ENCODE peak calls at places on chromosomes 2 and 18, in seven cellular contexts. One of them, this sample, is unnamed.

GRCh38 chr2:128395640-128396499 is 77.2 kb upstream of the HS6ST1 start:
- DNase-seq in kidney epithelial cell: peak
- DNase-seq in prostate gland: no peak
- DNase-seq in Peyer's patch: peak
- DNase-seq in fibroblast of lung: no peak
- DNase-seq in astrocyte of the cerebellum: no peak
- DNase-seq in DND-41: no peak
- DNase-seq in this sample: no peak

GRCh38 chr18:78672862-78673446 is 306.7 kb upstream of the SALL3 start:
- DNase-seq in kidney epithelial cell: no peak
- DNase-seq in astrocyte of the cerebellum: no peak
- DNase-seq in prostate gland: no peak
- DNase-seq in Peyer's patch: no peak
- DNase-seq in fibroblast of lung: no peak
- DNase-seq in DND-41: no peak
- DNase-seq in this sample: no peak

GRCh38 chr2:113754160-113754559 is 2.3 kb downstream of the SLC35F5 start:
- DNase-seq in fibroblast of lung: no peak
- DNase-seq in Peyer's patch: no peak
- DNase-seq in astrocyte of the cerebellum: no peak
- DNase-seq in DND-41: no peak
- DNase-seq in kidney epithelial cell: no peak
- DNase-seq in prostate gland: no peak
- DNase-seq in this sample: no peak

GRCh38 chr2:50344509-50345106 is 687.3 kb downstream of the NRXN1 start:
- DNase-seq in Peyer's patch: no peak
- DNase-seq in fibroblast of lung: no peak
- DNase-seq in DND-41: no peak
- DNase-seq in astrocyte of the cerebellum: no peak
- DNase-seq in kidney epithelial cell: no peak
- DNase-seq in prostate gland: no peak
- DNase-seq in this sample: no peak

GRCh38 chr18:28176674-28176932 is 327 bp downstream of the CDH2 start:
- DNase-seq in kidney epithelial cell: no peak
- DNase-seq in astrocyte of the cerebellum: no peak
- DNase-seq in Peyer's patch: no peak
- DNase-seq in fibroblast of lung: no peak
- DNase-seq in prostate gland: no peak
- DNase-seq in DND-41: no peak
- DNase-seq in this sample: no peak

GRCh38 chr2:109374548-109375130 is 239.1 kb downstream of the SEPTIN10 start:
- DNase-seq in prostate gland: no peak
- DNase-seq in astrocyte of the cerebellum: no peak
- DNase-seq in Peyer's patch: peak
- DNase-seq in fibroblast of lung: no peak
- DNase-seq in kidney epithelial cell: no peak
- DNase-seq in DND-41: no peak
- DNase-seq in this sample: no peak

GRCh38 chr2:9658972-9659371 is 28.2 kb upstream of the YWHAQ start:
- DNase-seq in prostate gland: no peak
- DNase-seq in Peyer's patch: no peak
- DNase-seq in astrocyte of the cerebellum: no peak
- DNase-seq in DND-41: no peak
- DNase-seq in fibroblast of lung: peak
- DNase-seq in kidney epithelial cell: peak
- DNase-seq in this sample: no peak

GRCh38 chr2:36507408-36507812 is 90.6 kb downstream of the FEZ2 start:
- DNase-seq in prostate gland: peak
- DNase-seq in astrocyte of the cerebellum: peak
- DNase-seq in Peyer's patch: peak
- DNase-seq in fibroblast of lung: peak
- DNase-seq in DND-41: peak
- DNase-seq in kidney epithelial cell: no peak
- DNase-seq in this sample: peak

GRCh38 chr18:55405655-55406373 is 182.2 kb downstream of the TCF4 start:
- DNase-seq in kidney epithelial cell: peak
- DNase-seq in prostate gland: peak
- DNase-seq in DND-41: no peak
- DNase-seq in Peyer's patch: peak
- DNase-seq in astrocyte of the cerebellum: peak
- DNase-seq in fibroblast of lung: peak
- DNase-seq in this sample: no peak

GRCh38 chr2:128489580-128490273 is 171.1 kb upstream of the HS6ST1 start:
- DNase-seq in prostate gland: no peak
- DNase-seq in fibroblast of lung: no peak
- DNase-seq in kidney epithelial cell: no peak
- DNase-seq in DND-41: no peak
- DNase-seq in astrocyte of the cerebellum: no peak
- DNase-seq in Peyer's patch: no peak
- DNase-seq in this sample: no peak

GRCh38 chr2:109084341-109084740 is 44.7 kb upstream of the SH3RF3 start:
- DNase-seq in Peyer's patch: peak
- DNase-seq in astrocyte of the cerebellum: no peak
- DNase-seq in kidney epithelial cell: no peak
- DNase-seq in DND-41: no peak
- DNase-seq in fibroblast of lung: no peak
- DNase-seq in prostate gland: no peak
- DNase-seq in this sample: no peak

GRCh38 chr2:177731384-177731783 is 338.8 kb downstream of the AGPS start:
- DNase-seq in DND-41: peak
- DNase-seq in fibroblast of lung: no peak
- DNase-seq in Peyer's patch: no peak
- DNase-seq in astrocyte of the cerebellum: no peak
- DNase-seq in prostate gland: no peak
- DNase-seq in kidney epithelial cell: no peak
- DNase-seq in this sample: no peak

GRCh38 chr18:13381907-13382682 is 163.5 kb downstream of the LDLRAD4 start:
- DNase-seq in Peyer's patch: peak
- DNase-seq in fibroblast of lung: peak
- DNase-seq in DND-41: no peak
- DNase-seq in kidney epithelial cell: peak
- DNase-seq in prostate gland: peak
- DNase-seq in astrocyte of the cerebellum: no peak
- DNase-seq in this sample: no peak

GRCh38 chr2:176079285-176079830 is 4.4 kb downstream of the EVX2 start:
- DNase-seq in Peyer's patch: no peak
- DNase-seq in DND-41: no peak
- DNase-seq in astrocyte of the cerebellum: no peak
- DNase-seq in prostate gland: no peak
- DNase-seq in fibroblast of lung: no peak
- DNase-seq in kidney epithelial cell: no peak
- DNase-seq in this sample: no peak

GRCh38 chr2:64831134-64831976 is 157.8 kb upstream of the SLC1A4 start:
- DNase-seq in kidney epithelial cell: peak
- DNase-seq in astrocyte of the cerebellum: no peak
- DNase-seq in fibroblast of lung: peak
- DNase-seq in Peyer's patch: peak
- DNase-seq in prostate gland: peak
- DNase-seq in DND-41: peak
- DNase-seq in this sample: peak

GRCh38 chr18:78638889-78639596 is 340.6 kb upstream of the SALL3 start:
- DNase-seq in Peyer's patch: no peak
- DNase-seq in astrocyte of the cerebellum: no peak
- DNase-seq in kidney epithelial cell: no peak
- DNase-seq in DND-41: no peak
- DNase-seq in prostate gland: peak
- DNase-seq in fibroblast of lung: no peak
- DNase-seq in this sample: peak

GRCh38 chr2:198807131-198807530 is 650.6 kb downstream of the SATB2 start:
- DNase-seq in DND-41: no peak
- DNase-seq in astrocyte of the cerebellum: peak
- DNase-seq in Peyer's patch: no peak
- DNase-seq in kidney epithelial cell: no peak
- DNase-seq in fibroblast of lung: peak
- DNase-seq in prostate gland: no peak
- DNase-seq in this sample: no peak

GRCh38 chr18:5530623-5531022 is 13.2 kb downstream of the EPB41L3 start:
- DNase-seq in prostate gland: no peak
- DNase-seq in DND-41: no peak
- DNase-seq in fibroblast of lung: no peak
- DNase-seq in kidney epithelial cell: no peak
- DNase-seq in Peyer's patch: no peak
- DNase-seq in astrocyte of the cerebellum: no peak
- DNase-seq in this sample: no peak

GRCh38 chr18:23712445-23712844 is 23.2 kb downstream of the LAMA3 start:
- DNase-seq in prostate gland: no peak
- DNase-seq in Peyer's patch: no peak
- DNase-seq in astrocyte of the cerebellum: no peak
- DNase-seq in DND-41: peak
- DNase-seq in kidney epithelial cell: no peak
- DNase-seq in fibroblast of lung: no peak
- DNase-seq in this sample: no peak

GRCh38 chr2:239960929-239961661 is 64.0 kb downstream of the NDUFA10 start:
- DNase-seq in kidney epithelial cell: no peak
- DNase-seq in DND-41: peak
- DNase-seq in astrocyte of the cerebellum: no peak
- DNase-seq in fibroblast of lung: no peak
- DNase-seq in prostate gland: no peak
- DNase-seq in Peyer's patch: no peak
- DNase-seq in this sample: no peak

GRCh38 chr18:2880473-2880872 is 33.7 kb downstream of the EMILIN2 start:
- DNase-seq in prostate gland: no peak
- DNase-seq in kidney epithelial cell: no peak
- DNase-seq in DND-41: no peak
- DNase-seq in fibroblast of lung: no peak
- DNase-seq in astrocyte of the cerebellum: no peak
- DNase-seq in Peyer's patch: no peak
- DNase-seq in this sample: no peak

GRCh38 chr2:236733156-236733555 is 163.5 kb downstream of the ACKR3 start:
- DNase-seq in astrocyte of the cerebellum: no peak
- DNase-seq in DND-41: no peak
- DNase-seq in kidney epithelial cell: no peak
- DNase-seq in Peyer's patch: no peak
- DNase-seq in prostate gland: no peak
- DNase-seq in fibroblast of lung: no peak
- DNase-seq in this sample: no peak

GRCh38 chr2:188181035-188181434 is 110.6 kb upstream of the GULP1 start:
- DNase-seq in astrocyte of the cerebellum: no peak
- DNase-seq in kidney epithelial cell: no peak
- DNase-seq in Peyer's patch: no peak
- DNase-seq in DND-41: no peak
- DNase-seq in fibroblast of lung: peak
- DNase-seq in prostate gland: no peak
- DNase-seq in this sample: no peak

DNA sequence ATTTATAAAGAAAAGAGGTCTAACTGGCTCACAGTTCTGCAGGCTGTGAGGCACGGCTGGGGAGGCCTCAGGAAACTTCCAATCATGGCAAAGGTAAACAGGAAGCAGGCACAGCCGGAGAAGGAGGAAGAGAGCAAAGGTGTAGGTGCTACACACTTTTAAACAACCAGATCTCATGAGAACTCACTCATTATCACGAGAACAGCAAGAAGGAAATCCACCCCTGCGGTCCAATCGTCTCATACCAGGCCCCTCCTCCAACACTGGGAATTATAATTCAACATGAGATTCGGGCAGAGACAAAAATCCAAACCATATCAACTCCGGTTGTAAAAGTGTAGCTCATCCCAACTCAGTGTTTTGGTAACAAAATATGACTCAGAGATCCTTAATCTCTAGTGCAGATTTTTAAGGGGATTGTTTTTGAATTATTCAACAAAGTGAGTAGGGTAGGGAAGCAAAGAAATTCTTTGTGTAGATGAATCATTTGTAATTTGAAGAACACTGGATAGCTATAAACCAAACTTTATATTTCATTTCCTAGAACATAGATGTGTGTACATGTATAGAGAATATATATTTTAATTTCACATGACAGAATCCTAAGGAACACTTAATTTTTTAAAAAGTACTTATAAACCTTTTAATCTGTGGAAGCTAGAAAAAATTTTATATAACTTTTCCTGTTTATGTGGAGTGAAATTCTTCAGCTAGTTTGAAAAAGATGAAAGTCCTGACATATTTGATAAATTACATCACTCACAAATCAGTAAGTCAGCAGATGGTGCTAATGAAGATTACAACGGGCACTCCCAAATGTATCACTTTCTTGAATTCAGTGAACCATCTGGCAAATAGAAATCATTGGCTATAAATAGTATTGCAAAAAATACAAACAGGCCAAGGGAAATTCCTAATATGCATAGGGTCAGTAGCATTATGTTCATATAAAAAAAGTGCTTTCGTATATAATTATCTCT is 130.1 kb downstream of the OLA1 start:
- DNase-seq in Peyer's patch: no peak
- DNase-seq in kidney epithelial cell: no peak
- DNase-seq in DND-41: no peak
- DNase-seq in astrocyte of the cerebellum: no peak
- DNase-seq in fibroblast of lung: peak
- DNase-seq in prostate gland: no peak
- DNase-seq in this sample: no peak
- TF ChIP-seq CTCF in Peyer's patch: no peak
- TF ChIP-seq CTCF in kidney epithelial cell: no peak
- TF ChIP-seq CTCF in DND-41: no peak
- TF ChIP-seq CTCF in astrocyte of the cerebellum: no peak
- TF ChIP-seq CTCF in fibroblast of lung: no peak
- TF ChIP-seq CTCF in prostate gland: no peak
- TF ChIP-seq CTCF in this sample: no peak

GRCh38 chr2:231716641-231717280 is 8.4 kb downstream of the PTMA start:
- DNase-seq in fibroblast of lung: no peak
- DNase-seq in Peyer's patch: no peak
- DNase-seq in kidney epithelial cell: no peak
- DNase-seq in prostate gland: no peak
- DNase-seq in DND-41: no peak
- DNase-seq in astrocyte of the cerebellum: no peak
- DNase-seq in this sample: no peak
- H3K4me3 ChIP-seq in fibroblast of lung: no peak
- H3K4me3 ChIP-seq in Peyer's patch: no peak
- H3K4me3 ChIP-seq in kidney epithelial cell: no peak
- H3K4me3 ChIP-seq in prostate gland: no peak
- H3K4me3 ChIP-seq in DND-41: no peak
- H3K4me3 ChIP-seq in astrocyte of the cerebellum: no peak
- H3K4me3 ChIP-seq in this sample: no peak

DNA sequence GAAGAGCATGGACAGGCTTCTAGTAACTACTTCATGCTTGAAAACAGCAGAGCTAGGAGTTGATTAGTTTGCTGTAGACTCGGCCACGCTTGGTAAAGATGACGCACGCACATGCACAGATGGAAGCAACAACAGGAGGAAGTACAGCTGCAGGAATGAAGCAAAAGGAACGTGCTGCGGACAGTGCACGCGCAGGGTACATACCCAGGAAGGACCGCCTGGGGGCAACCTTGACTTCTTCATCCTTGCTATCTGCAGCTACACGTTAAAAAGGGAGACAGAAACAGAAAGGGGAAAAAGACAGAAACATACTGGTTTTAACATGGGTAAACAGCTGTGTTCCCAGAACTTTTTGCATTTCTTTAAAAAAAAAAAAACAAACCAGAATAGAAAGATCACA is 17.7 kb downstream of the SLC66A2 start:
- DNase-seq in DND-41: no peak
- DNase-seq in prostate gland: no peak
- DNase-seq in Peyer's patch: peak
- DNase-seq in astrocyte of the cerebellum: no peak
- DNase-seq in kidney epithelial cell: no peak
- DNase-seq in fibroblast of lung: no peak
- DNase-seq in this sample: no peak
- TF ChIP-seq CTCF in DND-41: no peak
- TF ChIP-seq CTCF in prostate gland: no peak
- TF ChIP-seq CTCF in Peyer's patch: peak
- TF ChIP-seq CTCF in astrocyte of the cerebellum: no peak
- TF ChIP-seq CTCF in kidney epithelial cell: no peak
- TF ChIP-seq CTCF in fibroblast of lung: no peak
- TF ChIP-seq CTCF in this sample: peak

GRCh38 chr2:218368621-218369153 is 12.0 kb downstream of the CATIP start:
- DNase-seq in prostate gland: peak
- DNase-seq in Peyer's patch: peak
- DNase-seq in astrocyte of the cerebellum: no peak
- DNase-seq in fibroblast of lung: peak
- DNase-seq in kidney epithelial cell: no peak
- DNase-seq in DND-41: no peak
- DNase-seq in this sample: no peak
- H3K4me3 ChIP-seq in prostate gland: peak
- H3K4me3 ChIP-seq in Peyer's patch: no peak
- H3K4me3 ChIP-seq in astrocyte of the cerebellum: no peak
- H3K4me3 ChIP-seq in fibroblast of lung: no peak
- H3K4me3 ChIP-seq in kidney epithelial cell: no peak
- H3K4me3 ChIP-seq in DND-41: no peak
- H3K4me3 ChIP-seq in this sample: no peak